ENCODE peak calls at places on chromosome 16, in eight cellular contexts. V, J, Z, E, O, U, X and D are unnamed samples.

GRCh38 chr16:56041556-56042140 is 149.6 kb upstream of the GNAO1 start:
- DNase-seq in V (no peak), J (peak), Z (no peak), E (no peak), O (no peak), U (no peak), X (no peak), D (no peak)

GRCh38 chr16:21218135-21218534 is 6.8 kb upstream of the ZP2 start:
- DNase-seq in V (no peak), J (no peak), Z (no peak), E (no peak), O (no peak), U (no peak), X (no peak), D (no peak)

GRCh38 chr16:14378684-14379467 is 251.2 kb downstream of the PARN start:
- DNase-seq in V (no peak), J (no peak), Z (no peak), E (no peak), O (no peak), U (no peak), X (no peak), D (no peak)

GRCh38 chr16:81522141-81522701 is 77.6 kb downstream of the CMIP start:
- DNase-seq in V (no peak), J (peak), Z (no peak), E (no peak), O (no peak), U (no peak), X (no peak), D (no peak)

GRCh38 chr16:27111486-27111885 is 44.8 kb downstream of the C16orf82 start:
- DNase-seq in V (no peak), J (no peak), Z (no peak), E (no peak), O (no peak), U (no peak), X (no peak), D (no peak)

GRCh38 chr16:50791522-50791921 is 49.6 kb downstream of the CYLD start:
- DNase-seq in V (no peak), J (no peak), Z (no peak), E (no peak), O (no peak), U (no peak), X (no peak), D (no peak)

GRCh38 chr16:3187798-3188674 is at the start of gene OR1F1:
- DNase-seq in V (no peak), J (no peak), Z (peak), E (no peak), O (no peak), U (no peak), X (no peak), D (peak)

GRCh38 chr16:20878682-20879147 is 21.4 kb downstream of the DCUN1D3 start:
- DNase-seq in V (no peak), J (peak), Z (peak), E (no peak), O (no peak), U (no peak), X (no peak), D (no peak)

GRCh38 chr16:56101480-56101879 is 89.8 kb upstream of the GNAO1 start:
- DNase-seq in V (no peak), J (no peak), Z (no peak), E (no peak), O (no peak), U (no peak), X (no peak), D (no peak)

GRCh38 chr16:6636457-6636856 is 696.2 kb upstream of the RBFOX1 start:
- DNase-seq in V (no peak), J (no peak), Z (no peak), E (no peak), O (no peak), U (no peak), X (no peak), D (no peak)

GRCh38 chr16:1579214-1579613 is 32.7 kb downstream of the IFT140 start:
- DNase-seq in V (no peak), J (no peak), Z (no peak), E (no peak), O (no peak), U (no peak), X (no peak), D (no peak)

GRCh38 chr16:75244225-75244792 is 7.1 kb downstream of the BCAR1 start:
- DNase-seq in V (peak), J (no peak), Z (no peak), E (no peak), O (peak), U (no peak), X (no peak), D (peak)

GRCh38 chr16:82504811-82505210 is 122.0 kb upstream of the CDH13 start:
- DNase-seq in V (no peak), J (no peak), Z (no peak), E (no peak), O (no peak), U (no peak), X (no peak), D (no peak)

GRCh38 chr16:86016201-86016965 is 117.4 kb downstream of the IRF8 start:
- DNase-seq in V (no peak), J (peak), Z (peak), E (no peak), O (peak), U (peak), X (peak), D (no peak)

GRCh38 chr16:82033006-82033405 is 2.0 kb upstream of the HSD17B2 start:
- DNase-seq in V (no peak), J (no peak), Z (no peak), E (no peak), O (no peak), U (no peak), X (no peak), D (no peak)

GRCh38 chr16:85975421-85976100 is 76.6 kb downstream of the IRF8 start:
- DNase-seq in V (no peak), J (peak), Z (no peak), E (no peak), O (no peak), U (no peak), X (no peak), D (no peak)

GRCh38 chr16:67942200-67942509 is 1.8 kb downstream of the LCAT start:
- DNase-seq in V (peak), J (peak), Z (peak), E (no peak), O (no peak), U (no peak), X (no peak), D (no peak)

GRCh38 chr16:86619263-86619935 is 41.0 kb downstream of the FOXL1 start:
- DNase-seq in V (no peak), J (peak), Z (no peak), E (no peak), O (no peak), U (no peak), X (no peak), D (peak)

GRCh38 chr16:4495766-4496165 is 19.6 kb downstream of the HMOX2 start:
- DNase-seq in V (no peak), J (no peak), Z (no peak), E (no peak), O (no peak), U (no peak), X (no peak), D (no peak)